ENCODE peak calls at places on chromosome 16, in eight cellular contexts. U is NCI-H1105 treated with DMSO at 0.1 percent for 48 hours; B is mammary epithelial cell; D is iPS-NIHi11; J is HFFc6; R is type B pancreatic cell; K is stimulated activated CD8-positive, alpha-beta memory T cell treated with anti-CD3 and anti-CD28 coated beads, Interleukin-4, amount 100 ng/mL, for 48 hours; O is SW 1271. C is an unnamed sample.

GRCh38 chr16:60166-60565 is 6.5 kb downstream of the SNRNP25 start:
- DNase-seq in U (no peak), B (no peak), D (no peak), J (no peak), R (no peak), K (no peak), O (no peak), C (no peak)

GRCh38 chr16:2526135-2526534 is 5.1 kb downstream of the CEMP1 start:
- DNase-seq in U (no peak), B (no peak), D (no peak), J (no peak), R (no peak), K (no peak), O (no peak), C (no peak)

GRCh38 chr16:57483725-57484514 is 2.4 kb downstream of the DOK4 start:
- DNase-seq in U (no peak), B (no peak), D (no peak), J (no peak), R (no peak), K (no peak), O (no peak), C (no peak)

GRCh38 chr16:1949507-1949906 is 5.0 kb downstream of the RPL3L start:
- DNase-seq in U (no peak), B (no peak), D (no peak), J (no peak), R (no peak), K (no peak), O (no peak), C (no peak)

GRCh38 chr16:21184834-21185233 is 26.4 kb downstream of the LDAF1 start:
- DNase-seq in U (no peak), B (peak), D (no peak), J (no peak), R (no peak), K (no peak), O (no peak), C (no peak)

GRCh38 chr16:27511657-27512056 is 38.1 kb downstream of the GTF3C1 start:
- DNase-seq in U (no peak), B (no peak), D (no peak), J (no peak), R (no peak), K (no peak), O (no peak), C (no peak)

GRCh38 chr16:25014500-25015147 is 545 bp downstream of the ARHGAP17 start:
- DNase-seq in U (peak), B (peak), D (peak), J (peak), R (peak), K (peak), O (no peak), C (no peak)

GRCh38 chr16:85735225-85735722 is 15.6 kb downstream of the C16orf74 start:
- DNase-seq in U (no peak), B (no peak), D (no peak), J (no peak), R (no peak), K (peak), O (no peak), C (no peak)

GRCh38 chr16:67114793-67115192 is 5.1 kb downstream of the PHAF1 start:
- DNase-seq in U (no peak), B (no peak), D (no peak), J (peak), R (no peak), K (no peak), O (no peak), C (no peak)

GRCh38 chr16:1193143-1193824 is 31.8 kb downstream of the TPSG1 start:
- DNase-seq in U (no peak), B (no peak), D (no peak), J (no peak), R (no peak), K (no peak), O (no peak), C (no peak)

GRCh38 chr16:56525154-56525720 is 5.4 kb upstream of the BBS2 start:
- DNase-seq in U (no peak), B (no peak), D (no peak), J (peak), R (no peak), K (no peak), O (no peak), C (no peak)

GRCh38 chr16:67647111-67647651 is 2.2 kb downstream of the CARMIL2 start:
- DNase-seq in U (no peak), B (peak), D (no peak), J (no peak), R (no peak), K (no peak), O (no peak), C (no peak)